ENCODE peak calls at places on chromosomes 16 and 17, in nine cellular contexts. C is hepatocyte, T is GM23248, A is neural progenitor cell, U is PC-3, Q is OCI-LY7, O is MM.1S, N is SK-N-SH, B is HCT116. D is an unnamed sample.

GRCh38 chr17:69466905-69467630 is 52.6 kb downstream of the MAP2K6 start:
- DNase-seq in C (peak; percentile 23), T (peak; percentile 22), A (peak; percentile 77), U (peak; percentile 42), Q (no peak), O (no peak), N (peak; percentile 50), B (no peak), D (peak; percentile 65)

GRCh38 chr16:55871411-55872038 is 3.6 kb downstream of the CES5A start:
- DNase-seq in C (no peak), T (no peak), A (no peak), U (no peak), Q (no peak), O (no peak), N (no peak), B (no peak), D (no peak)

GRCh38 chr16:82584553-82585152 is 42.1 kb upstream of the CDH13 start:
- DNase-seq in C (no peak), T (peak; percentile 30), A (no peak), U (no peak), Q (no peak), O (no peak), N (no peak), B (no peak), D (no peak)

GRCh38 chr17:45965741-45966140 is 33.3 kb upstream of the STH start:
- DNase-seq in C (no peak), T (no peak), A (no peak), U (no peak), Q (no peak), O (no peak), N (no peak), B (no peak), D (no peak)

GRCh38 chr17:156094-156621 is 18.8 kb downstream of the SCGB1C2 start:
- DNase-seq in C (no peak), T (no peak), A (no peak), U (no peak), Q (no peak), O (no peak), N (no peak), B (no peak), D (no peak)

GRCh38 chr17:45411348-45412105 is 21.1 kb downstream of the ARHGAP27 start:
- DNase-seq in C (peak; percentile 63), T (no peak), A (no peak), U (no peak), Q (no peak), O (no peak), N (no peak), B (no peak), D (no peak)

GRCh38 chr17:69878661-69879060 is 196.4 kb upstream of the KCNJ16 start:
- DNase-seq in C (no peak), T (peak; percentile 53), A (no peak), U (no peak), Q (no peak), O (no peak), N (no peak), B (no peak), D (no peak)

GRCh38 chr17:81870155-81870977 is 771 bp downstream of the ARHGDIA start:
- DNase-seq in C (peak; percentile 63), T (peak; percentile 82), A (peak; percentile 69), U (peak; percentile 38), Q (peak; percentile 76), O (peak; percentile 47), N (peak; percentile 74), B (no peak), D (peak; percentile 56)

GRCh38 chr16:58027341-58028167 is 2.0 kb downstream of the MMP15 start:
- DNase-seq in C (peak; percentile 71), T (peak; percentile 43), A (peak; percentile 87), U (peak; percentile 45), Q (no peak), O (no peak), N (peak; percentile 63), B (peak; percentile 36), D (peak; percentile 88)

GRCh38 chr16:21646721-21647561 is 5.5 kb downstream of the IGSF6 start:
- DNase-seq in C (no peak), T (no peak), A (no peak), U (no peak), Q (peak; percentile 91), O (no peak), N (no peak), B (no peak), D (no peak)

GRCh38 chr17:83144421-83145357 is 65.3 kb downstream of the METRNL start:
- DNase-seq in C (no peak), T (peak; percentile 81), A (no peak), U (no peak), Q (no peak), O (no peak), N (no peak), B (no peak), D (no peak)

GRCh38 chr16:67805718-67806427 is 487 bp downstream of the RANBP10 start:
- DNase-seq in C (no peak), T (no peak), A (peak; percentile 41), U (no peak), Q (peak; percentile 38), O (no peak), N (no peak), B (no peak), D (peak; percentile 44)
- H3K4me3 ChIP-seq in C (peak overlapping the region; percentile 52), T (peak overlapping the region; percentile 93), A (peak overlapping the region; percentile 98), U (peak overlapping the region; percentile 99), Q (peak overlapping the region; percentile 80), O (peak overlapping the region; percentile 89), N (peak overlapping the region; percentile 83), B (peak overlapping the region; percentile 100), D (peak overlapping the region; percentile 86)

GRCh38 chr17:64771980-64772844 is 110.1 kb upstream of the SMURF2 start:
- DNase-seq in C (no peak), T (no peak), A (no peak), U (peak; percentile 26), Q (no peak), O (no peak), N (no peak), B (no peak), D (no peak)
- TF ChIP-seq EZH2phosphoT487 in C (no peak), T (no peak), A (no peak), U (no peak), Q (no peak), O (no peak), N (no peak), B (no peak), D (no peak)

GRCh38 chr17:38886643-38887010 is 16.8 kb downstream of the LASP1 start:
- DNase-seq in C (no peak), T (no peak), A (no peak), U (no peak), Q (no peak), O (no peak), N (no peak), B (no peak), D (no peak)

GRCh38 chr17:38885728-38886642 is 16.1 kb downstream of the LASP1 start:
- DNase-seq in C (peak; percentile 67), T (peak; percentile 52), A (peak; percentile 90), U (no peak), Q (no peak), O (no peak), N (peak; percentile 75), B (no peak), D (peak; percentile 78)

GRCh38 chr17:38883592-38884526 is 14.0 kb downstream of the LASP1 start:
- DNase-seq in C (peak; percentile 7), T (peak; percentile 44), A (peak; percentile 77), U (no peak), Q (no peak), O (no peak), N (no peak), B (no peak), D (peak; percentile 60)

GRCh38 chr17:38881600-38882191 is 11.8 kb downstream of the LASP1 start:
- DNase-seq in C (peak; percentile 89), T (peak; percentile 54), A (peak; percentile 6), U (no peak), Q (peak; percentile 87), O (no peak), N (peak; percentile 63), B (no peak), D (no peak)

DNA sequence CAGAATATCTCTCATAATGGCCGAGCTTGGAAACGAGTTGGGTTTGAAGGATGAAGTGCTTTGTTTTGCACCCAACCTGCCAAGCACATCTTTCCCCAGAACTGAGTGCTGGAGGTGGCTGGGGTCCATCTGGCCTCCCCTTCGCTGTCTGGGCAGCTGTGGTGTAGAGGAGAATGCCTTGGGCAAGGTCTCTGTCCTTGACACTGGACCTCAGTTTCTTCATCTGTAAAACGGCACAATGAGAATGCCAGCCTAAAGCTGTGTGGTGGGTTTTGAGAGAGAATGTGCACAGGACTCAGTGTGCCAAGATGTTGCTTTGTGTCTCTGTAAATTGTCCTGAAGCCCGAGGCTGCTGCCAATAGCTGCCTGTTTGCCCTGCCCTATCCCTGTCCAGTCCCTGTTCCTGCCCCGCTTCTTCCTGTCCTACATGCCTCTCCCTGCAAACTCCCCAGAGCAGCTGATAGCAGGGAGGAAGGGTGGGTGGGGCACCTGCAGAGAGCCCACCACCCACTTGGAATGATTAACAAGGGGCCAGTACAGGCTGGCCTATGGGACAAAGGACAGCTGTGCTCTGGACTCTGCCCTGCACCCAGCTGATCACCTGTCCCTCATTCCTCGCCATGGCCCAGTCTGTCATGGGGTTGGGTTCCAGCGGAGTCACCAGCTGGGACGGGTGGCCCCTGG is 15.3 kb downstream of the LASP1 start:
- DNase-seq in C (peak; percentile 73), T (peak; percentile 3), A (peak; percentile 5), U (no peak), Q (no peak), O (no peak), N (no peak), B (no peak), D (no peak)
- H3K4me3 ChIP-seq in C (no peak overlapping the region), T (no peak overlapping the region), A (peak overlapping the region; percentile 16), U (no peak overlapping the region), Q (no peak overlapping the region), O (no peak overlapping the region), N (no peak overlapping the region), B (no peak overlapping the region), D (peak overlapping the region; percentile 13)

GRCh38 chr17:56785997-56786680 is 47.6 kb downstream of the C17orf67 start:
- DNase-seq in C (no peak), T (no peak), A (no peak), U (peak; percentile 83), Q (no peak), O (no peak), N (no peak), B (no peak), D (no peak)
- TF ChIP-seq EZH2phosphoT487 in C (no peak), T (no peak), A (no peak), U (no peak), Q (no peak), O (no peak), N (no peak), B (no peak), D (no peak)

D was measured in GM23338.